ENCODE peak calls at places on chromosomes 4 and X, in five cellular contexts. One of them, this sample, is unnamed.

GRCh38 chrX:136497556-136498048 is at the start of gene HTATSF1:
- DNase-seq in ovary: no peak
- DNase-seq in HCT116: no peak
- DNase-seq in uterus: no peak
- DNase-seq in prostate gland: no peak
- DNase-seq in this sample: no peak

GRCh38 chr4:18754180-18754579 is 732.6 kb upstream of the LCORL start:
- DNase-seq in ovary: no peak
- DNase-seq in HCT116: no peak
- DNase-seq in uterus: no peak
- DNase-seq in prostate gland: no peak
- DNase-seq in this sample: no peak

GRCh38 chr4:158065176-158065575 is 107.6 kb downstream of the GASK1B start:
- DNase-seq in ovary: no peak
- DNase-seq in HCT116: no peak
- DNase-seq in uterus: no peak
- DNase-seq in prostate gland: no peak
- DNase-seq in this sample: no peak

GRCh38 chrX:925652-926061 is 286.8 kb downstream of the CRLF2 start:
- DNase-seq in ovary: no peak
- DNase-seq in HCT116: no peak
- DNase-seq in uterus: no peak
- DNase-seq in prostate gland: no peak
- DNase-seq in this sample: no peak

GRCh38 chrX:82125103-82125502 is 923.2 kb downstream of the SH3BGRL start:
- DNase-seq in ovary: no peak
- DNase-seq in HCT116: no peak
- DNase-seq in uterus: no peak
- DNase-seq in prostate gland: no peak
- DNase-seq in this sample: no peak

GRCh38 chrX:151088221-151088620 is 88.2 kb upstream of the GPR50 start:
- DNase-seq in ovary: no peak
- DNase-seq in HCT116: no peak
- DNase-seq in uterus: no peak
- DNase-seq in prostate gland: no peak
- DNase-seq in this sample: no peak

GRCh38 chrX:30876367-30876766 is 12.7 kb downstream of the TAB3 start:
- DNase-seq in ovary: no peak
- DNase-seq in HCT116: no peak
- DNase-seq in uterus: no peak
- DNase-seq in prostate gland: no peak
- DNase-seq in this sample: no peak

GRCh38 chr4:165461176-165461835 is 82.5 kb downstream of the CPE start:
- DNase-seq in ovary: peak; percentile 49
- DNase-seq in HCT116: no peak
- DNase-seq in uterus: peak; percentile 40
- DNase-seq in prostate gland: no peak
- DNase-seq in this sample: peak; percentile 61

GRCh38 chrX:100491174-100491573 is 81.1 kb upstream of the PCDH19 start:
- DNase-seq in ovary: no peak
- DNase-seq in HCT116: no peak
- DNase-seq in uterus: no peak
- DNase-seq in prostate gland: no peak
- DNase-seq in this sample: no peak

GRCh38 chrX:150688911-150689451 is 4.2 kb upstream of the MTMR1 start:
- DNase-seq in ovary: no peak
- DNase-seq in HCT116: peak; percentile 28
- DNase-seq in uterus: no peak
- DNase-seq in prostate gland: no peak
- DNase-seq in this sample: no peak

GRCh38 chr4:86099348-86099747 is 260.5 kb downstream of the MAPK10 start:
- DNase-seq in ovary: no peak
- DNase-seq in HCT116: no peak
- DNase-seq in uterus: no peak
- DNase-seq in prostate gland: no peak
- DNase-seq in this sample: no peak

DNA sequence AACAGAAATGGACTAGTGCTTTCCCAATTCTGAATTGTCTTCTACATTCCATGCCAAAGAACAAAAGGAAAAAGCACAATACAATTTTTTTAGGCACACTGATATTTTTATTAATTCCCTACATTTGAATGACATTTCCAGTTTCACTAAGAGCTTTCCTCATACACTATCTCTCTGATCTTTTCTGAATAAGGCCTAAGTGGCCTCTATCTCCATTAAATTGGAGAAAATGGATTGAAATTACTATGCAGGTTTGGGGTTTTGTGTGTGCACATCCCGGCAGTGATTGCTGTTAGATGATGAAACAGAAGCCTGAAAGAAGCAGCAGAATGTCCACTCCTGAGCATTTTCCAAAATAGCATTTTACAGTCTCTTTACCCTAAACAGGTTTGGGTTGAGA is 104.0 kb downstream of the ATP11C start:
- DNase-seq in ovary: no peak
- DNase-seq in HCT116: no peak
- DNase-seq in uterus: no peak
- DNase-seq in prostate gland: no peak
- DNase-seq in this sample: no peak
- H3K4me1 ChIP-seq in ovary: peaks cover 2% of the 10 kb centered on the region
- H3K4me1 ChIP-seq in HCT116: no peaks in the 10 kb centered on the region
- H3K4me1 ChIP-seq in uterus: no peaks in the 10 kb centered on the region
- H3K4me1 ChIP-seq in prostate gland: no peaks in the 10 kb centered on the region
- H3K4me1 ChIP-seq in this sample: peaks cover 19% of the 10 kb centered on the region

DNA sequence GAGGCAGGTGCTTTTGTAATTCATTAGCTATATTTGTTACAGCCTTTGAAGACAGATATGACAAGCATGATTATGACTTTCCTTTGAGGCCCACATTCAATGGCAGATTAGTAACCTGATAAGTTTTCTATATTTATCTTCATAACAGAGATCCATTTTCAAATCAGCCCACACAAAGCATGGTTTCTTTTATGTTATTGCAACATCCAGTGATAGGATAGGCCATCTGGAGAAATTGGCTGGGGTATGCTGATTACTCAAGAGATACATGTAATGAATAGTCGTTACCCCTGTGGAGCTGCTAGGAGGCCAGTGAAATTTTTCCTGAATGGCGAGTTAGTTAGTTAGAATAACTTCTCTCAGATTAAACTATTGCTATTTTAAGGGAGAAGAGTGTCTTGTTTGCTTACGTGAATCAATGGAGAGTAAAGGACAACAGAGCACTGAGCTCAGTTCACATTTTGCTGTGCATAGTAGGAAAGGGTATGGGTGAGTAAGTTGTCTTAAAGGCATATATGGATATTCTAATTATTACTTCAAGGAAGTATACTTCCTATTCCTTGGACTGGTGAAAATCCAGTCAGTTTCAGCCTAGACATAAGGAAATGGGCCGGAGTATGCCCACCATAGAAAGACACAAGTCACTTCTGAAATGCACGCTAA is 79.2 kb upstream of the DKK2 start:
- DNase-seq in ovary: no peak
- DNase-seq in HCT116: no peak
- DNase-seq in uterus: no peak
- DNase-seq in prostate gland: no peak
- DNase-seq in this sample: no peak
- H3K27me3 ChIP-seq in ovary: no peaks in the 10 kb centered on the region
- H3K27me3 ChIP-seq in HCT116: no peaks in the 10 kb centered on the region
- H3K27me3 ChIP-seq in uterus: no peaks in the 10 kb centered on the region
- H3K27me3 ChIP-seq in prostate gland: no peaks in the 10 kb centered on the region
- H3K27me3 ChIP-seq in this sample: no peaks in the 10 kb centered on the region

DNA sequence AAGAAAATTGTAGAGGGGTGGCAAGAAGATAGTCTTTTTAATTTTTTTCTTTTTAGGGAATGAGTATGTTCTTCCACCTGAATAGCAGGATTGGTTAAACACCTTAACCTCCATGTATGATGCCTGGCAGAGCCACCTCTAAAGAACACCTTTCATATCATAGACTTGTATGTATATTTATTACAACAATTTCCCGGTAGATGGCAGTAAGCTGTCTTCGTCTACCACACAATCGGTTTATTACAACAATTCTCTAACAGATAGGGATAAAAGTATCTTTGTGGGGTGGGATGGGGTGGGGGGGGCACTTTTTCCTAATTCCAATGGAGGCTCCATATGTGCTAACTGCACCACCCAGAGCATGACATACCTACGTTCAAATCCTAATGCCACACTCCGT is 255.5 kb downstream of the LDB2 start:
- DNase-seq in ovary: no peak
- DNase-seq in HCT116: no peak
- DNase-seq in uterus: no peak
- DNase-seq in prostate gland: no peak
- DNase-seq in this sample: no peak
- TF ChIP-seq CTCF in ovary: no peak
- TF ChIP-seq CTCF in HCT116: no peak
- TF ChIP-seq CTCF in uterus: peak; percentile 6
- TF ChIP-seq CTCF in prostate gland: no peak
- TF ChIP-seq CTCF in this sample: no peak

GRCh38 chr4:5357863-5358262 is 306.6 kb downstream of the STK32B start:
- DNase-seq in ovary: no peak
- DNase-seq in HCT116: no peak
- DNase-seq in uterus: no peak
- DNase-seq in prostate gland: no peak
- DNase-seq in this sample: no peak

GRCh38 chr4:5355846-5356245 is 304.6 kb downstream of the STK32B start:
- DNase-seq in ovary: no peak
- DNase-seq in HCT116: no peak
- DNase-seq in uterus: no peak
- DNase-seq in prostate gland: no peak
- DNase-seq in this sample: no peak
- H3K4me1 ChIP-seq in ovary: no peaks in the 10 kb centered on the region
- H3K4me1 ChIP-seq in HCT116: no peaks in the 10 kb centered on the region
- H3K4me1 ChIP-seq in uterus: no peaks in the 10 kb centered on the region
- H3K4me1 ChIP-seq in prostate gland: no peaks in the 10 kb centered on the region
- H3K4me1 ChIP-seq in this sample: no peaks in the 10 kb centered on the region

DNA sequence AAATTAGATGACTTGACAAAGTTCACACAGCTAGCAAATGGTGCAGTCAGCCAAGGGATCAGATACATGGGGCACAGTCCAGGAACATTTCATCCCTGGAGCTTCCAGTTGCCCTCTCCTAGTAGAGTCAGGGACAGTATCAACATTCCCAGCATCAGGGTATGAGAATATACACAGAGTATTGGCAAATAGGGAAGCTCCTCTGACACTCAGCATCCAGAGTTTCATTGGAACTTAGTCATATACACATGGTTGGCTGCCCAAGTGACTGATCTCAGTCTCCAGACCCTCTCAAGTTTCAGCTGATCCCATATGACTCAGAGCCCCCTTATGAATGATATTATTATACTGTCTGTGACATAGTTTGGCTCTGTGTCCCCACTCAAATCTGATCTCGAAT is 13.7 kb upstream of the KCTD8 start:
- DNase-seq in ovary: no peak
- DNase-seq in HCT116: no peak
- DNase-seq in uterus: no peak
- DNase-seq in prostate gland: no peak
- DNase-seq in this sample: no peak
- H3K27me3 ChIP-seq in ovary: no peaks in the 10 kb centered on the region
- H3K27me3 ChIP-seq in HCT116: no peaks in the 10 kb centered on the region
- H3K27me3 ChIP-seq in uterus: no peaks in the 10 kb centered on the region
- H3K27me3 ChIP-seq in prostate gland: no peaks in the 10 kb centered on the region
- H3K27me3 ChIP-seq in this sample: no peaks in the 10 kb centered on the region

GRCh38 chr4:10623241-10623640 is 61.3 kb downstream of the CLNK start:
- DNase-seq in ovary: no peak
- DNase-seq in HCT116: no peak
- DNase-seq in uterus: no peak
- DNase-seq in prostate gland: no peak
- DNase-seq in this sample: no peak

GRCh38 chr4:10625130-10625529 is 59.4 kb downstream of the CLNK start:
- DNase-seq in ovary: no peak
- DNase-seq in HCT116: no peak
- DNase-seq in uterus: no peak
- DNase-seq in prostate gland: no peak
- DNase-seq in this sample: no peak

GRCh38 chr4:10623862-10624261 is 60.7 kb downstream of the CLNK start:
- DNase-seq in ovary: no peak
- DNase-seq in HCT116: no peak
- DNase-seq in uterus: no peak
- DNase-seq in prostate gland: no peak
- DNase-seq in this sample: no peak

GRCh38 chr4:10620935-10621488 is 63.6 kb downstream of the CLNK start:
- DNase-seq in ovary: no peak
- DNase-seq in HCT116: no peak
- DNase-seq in uterus: no peak
- DNase-seq in prostate gland: no peak
- DNase-seq in this sample: no peak

GRCh38 chr4:10622728-10623127 is 61.8 kb downstream of the CLNK start:
- DNase-seq in ovary: no peak
- DNase-seq in HCT116: peak; percentile 7
- DNase-seq in uterus: no peak
- DNase-seq in prostate gland: no peak
- DNase-seq in this sample: no peak
- TF ChIP-seq CTCF in ovary: no peak
- TF ChIP-seq CTCF in HCT116: peak; percentile 38
- TF ChIP-seq CTCF in uterus: no peak
- TF ChIP-seq CTCF in prostate gland: no peak
- TF ChIP-seq CTCF in this sample: no peak

GRCh38 chr4:52105276-52105675 is 54.2 kb downstream of the SPATA18 start:
- DNase-seq in ovary: no peak
- DNase-seq in HCT116: no peak
- DNase-seq in uterus: no peak
- DNase-seq in prostate gland: no peak
- DNase-seq in this sample: no peak
- H3K4me1 ChIP-seq in ovary: no peaks in the 10 kb centered on the region
- H3K4me1 ChIP-seq in HCT116: no peaks in the 10 kb centered on the region
- H3K4me1 ChIP-seq in uterus: no peaks in the 10 kb centered on the region
- H3K4me1 ChIP-seq in prostate gland: no peaks in the 10 kb centered on the region
- H3K4me1 ChIP-seq in this sample: no peaks in the 10 kb centered on the region

GRCh38 chr4:99002274-99002673 is 6.8 kb downstream of the METAP1 start:
- DNase-seq in ovary: no peak
- DNase-seq in HCT116: no peak
- DNase-seq in uterus: no peak
- DNase-seq in prostate gland: no peak
- DNase-seq in this sample: no peak
- H3K27me3 ChIP-seq in ovary: no peaks in the 10 kb centered on the region
- H3K27me3 ChIP-seq in HCT116: no peaks in the 10 kb centered on the region
- H3K27me3 ChIP-seq in uterus: no peaks in the 10 kb centered on the region
- H3K27me3 ChIP-seq in prostate gland: no peaks in the 10 kb centered on the region
- H3K27me3 ChIP-seq in this sample: no peaks in the 10 kb centered on the region

GRCh38 chrX:71100581-71101505 is 5.2 kb downstream of the FOXO4 start:
- DNase-seq in ovary: no peak
- DNase-seq in HCT116: no peak
- DNase-seq in uterus: no peak
- DNase-seq in prostate gland: no peak
- DNase-seq in this sample: no peak
- TF ChIP-seq CTCF in ovary: no peak
- TF ChIP-seq CTCF in HCT116: no peak
- TF ChIP-seq CTCF in uterus: no peak
- TF ChIP-seq CTCF in prostate gland: no peak
- TF ChIP-seq CTCF in this sample: no peak

This sample was measured in right atrium auricular region.